ENCODE peak calls at places on chromosomes 7 and 10, in eight cellular contexts. L is hepatocyte, Y is sigmoid colon, U is IMR-90, F is fibroblast of lung, S is cardiac muscle cell, W is mammary epithelial cell, Z is A673. A is an unnamed sample. For H3K4me1, the result is how much of the 10 kb centered on the place peaks cover.

GRCh38 chr10:124999433-125000365 is 57.8 kb downstream of the ZRANB1 start:
- DNase-seq in S (peak), U (peak), Y (no peak), W (no peak), Z (no peak), F (peak), L (no peak), A (no peak)

GRCh38 chr10:124339951-124340760 is 78.6 kb downstream of the OAT start:
- DNase-seq in L (peak), Y (no peak), S (peak), W (peak), U (peak), Z (no peak), F (peak), A (no peak)

GRCh38 chr10:95350830-95351228 is 60.0 kb upstream of the PDLIM1 start:
- DNase-seq in Y (no peak), U (no peak), S (no peak), W (peak), Z (no peak), F (no peak), L (no peak), A (no peak)

GRCh38 chr7:7304705-7305475 is 122.5 kb downstream of the C1GALT1 start:
- DNase-seq in F (no peak), S (no peak), Z (no peak), L (peak), U (no peak), W (peak), Y (no peak), A (peak)

GRCh38 chr10:59057350-59057749 is 119.1 kb upstream of the PHYHIPL start:
- DNase-seq in S (peak), W (no peak), Z (no peak), Y (no peak), F (no peak), L (no peak), U (no peak), A (no peak)

GRCh38 chr7:82567841-82568240 is 124.3 kb upstream of the CACNA2D1 start:
- DNase-seq in Y (no peak), Z (no peak), F (no peak), S (no peak), W (no peak), L (no peak), U (no peak), A (no peak)

GRCh38 chr7:108246227-108246837 is 116.2 kb upstream of the LAMB4 start:
- DNase-seq in S (peak), W (peak), Z (no peak), U (peak), L (peak), F (peak), Y (no peak), A (peak)

GRCh38 chr7:14596421-14596820 is 306.1 kb downstream of the DGKB start:
- DNase-seq in S (no peak), L (no peak), U (peak), W (peak), Z (no peak), Y (no peak), F (peak), A (no peak)

GRCh38 chr10:93813507-93814465 is 56.0 kb downstream of the LGI1 start:
- DNase-seq in W (peak), Y (no peak), Z (peak), U (peak), L (peak), F (peak), S (peak), A (peak)

GRCh38 chr10:103618575-103619423 is 125.3 kb downstream of the NEURL1 start:
- DNase-seq in W (no peak), U (no peak), L (no peak), F (peak), Y (peak), Z (no peak), S (peak), A (no peak)

GRCh38 chr10:4181075-4181474 is 396.1 kb upstream of the KLF6 start:
- DNase-seq in S (no peak), W (no peak), F (no peak), Y (no peak), Z (no peak), L (no peak), U (no peak), A (no peak)

GRCh38 chr10:5434017-5434753 is 21.8 kb downstream of the NET1 start:
- DNase-seq in W (peak), L (peak), S (peak), F (peak), U (peak), Y (no peak), Z (peak), A (peak)

GRCh38 chr10:94402204-94403033 is at the start of gene TBC1D12:
- DNase-seq in S (peak), Z (peak), L (peak), F (peak), U (peak), W (peak), Y (peak), A (peak)

GRCh38 chr7:37000514-37000913 is 276.2 kb upstream of the AOAH start:
- DNase-seq in U (no peak), W (no peak), Z (no peak), L (no peak), F (no peak), Y (no peak), S (no peak), A (no peak)

GRCh38 chr7:909358-910329 is 33.3 kb downstream of the GET4 start:
- DNase-seq in U (peak), W (no peak), S (peak), Z (no peak), L (peak), F (peak), Y (peak), A (peak)

GRCh38 chr7:51013218-51013786 is 230.6 kb upstream of the GRB10 start:
- DNase-seq in W (no peak), S (peak), U (no peak), Y (no peak), L (no peak), F (no peak), Z (no peak), A (no peak)

GRCh38 chr10:9015005-9015404 is 960.5 kb downstream of the GATA3 start:
- DNase-seq in W (peak), U (no peak), F (peak), L (no peak), Z (peak), Y (no peak), S (peak), A (no peak)

GRCh38 chr7:96599288-96599936 is 110.2 kb downstream of the SEM1 start:
- DNase-seq in F (no peak), U (no peak), W (no peak), Y (no peak), L (no peak), S (no peak), Z (no peak), A (no peak)

GRCh38 chr10:132563485-132564248 is 26.1 kb downstream of the INPP5A start:
- DNase-seq in Y (peak), U (no peak), Z (no peak), S (no peak), L (no peak), W (no peak), F (peak), A (no peak)

GRCh38 chr10:20274580-20274979 is 458.3 kb downstream of the PLXDC2 start:
- DNase-seq in S (peak), W (peak), Z (no peak), F (no peak), L (no peak), Y (no peak), U (no peak), A (no peak)

GRCh38 chr10:20369863-20370736 is 527.0 kb downstream of the NEBL start:
- DNase-seq in U (no peak), W (no peak), Z (peak), L (no peak), F (no peak), Y (no peak), S (no peak), A (peak)

GRCh38 chr7:22485189-22485588 is 14.8 kb downstream of the STEAP1B start:
- DNase-seq in Y (no peak), S (peak), L (no peak), U (peak), W (peak), F (peak), Z (no peak), A (no peak)

GRCh38 chr10:102629661-102630614 is 14.3 kb upstream of the TRIM8 start:
- DNase-seq in L (peak), S (peak), Y (peak), W (peak), U (peak), F (peak), Z (no peak), A (no peak)

GRCh38 chr10:96334888-96335526 is 23.8 kb downstream of the OPALIN start:
- DNase-seq in Z (peak), Y (no peak), U (peak), L (peak), F (peak), S (peak), W (peak), A (peak)

GRCh38 chr10:94293344-94293743 is 69.4 kb downstream of the NOC3L start:
- DNase-seq in S (peak), W (no peak), L (peak), U (no peak), F (no peak), Y (peak), Z (peak), A (no peak)

GRCh38 chr10:124725171-124725631 is 19.0 kb downstream of the FAM53B start:
- DNase-seq in S (no peak), L (no peak), F (no peak), U (no peak), Z (no peak), W (no peak), Y (peak), A (no peak)

GRCh38 chr7:98935811-98936210 is 57.5 kb downstream of the TRRAP start:
- DNase-seq in S (no peak), Z (peak), U (peak), W (no peak), Y (no peak), F (peak), L (no peak), A (no peak)

GRCh38 chr10:37700886-37701780 is 156.3 kb downstream of the ZNF248 start:
- DNase-seq in Z (no peak), L (no peak), U (no peak), Y (no peak), W (no peak), S (no peak), F (no peak), A (no peak)

GRCh38 chr10:516766-517165 is 172.7 kb downstream of the DIP2C start:
- DNase-seq in W (no peak), S (no peak), F (no peak), L (no peak), U (no peak), Y (peak), Z (no peak), A (no peak)

GRCh38 chr7:92615861-92616260 is 25.7 kb upstream of the FAM133B start:
- DNase-seq in W (no peak), Y (no peak), S (no peak), U (no peak), Z (peak), F (no peak), L (no peak), A (no peak)

GRCh38 chr7:49023345-49024330 is 99.3 kb downstream of the CDC14C start:
- DNase-seq in Z (no peak), W (no peak), F (peak), U (no peak), S (no peak), L (no peak), Y (no peak), A (no peak)

GRCh38 chr10:3258291-3258848 is 85.8 kb upstream of the PITRM1 start:
- DNase-seq in W (no peak), Z (no peak), Y (peak), S (peak), U (no peak), F (no peak), L (no peak), A (no peak)

GRCh38 chr7:100629117-100629711 is 12.1 kb downstream of the TFR2 start:
- DNase-seq in Y (no peak), L (no peak), F (no peak), U (no peak), S (peak), Z (peak), W (no peak), A (no peak)

GRCh38 chr7:100623951-100624824 is 11.8 kb downstream of the MOSPD3 start:
- DNase-seq in Y (no peak), W (no peak), L (no peak), U (no peak), Z (no peak), S (no peak), F (no peak), A (no peak)

GRCh38 chr7:100627238-100627549 is 14.2 kb downstream of the TFR2 start:
- DNase-seq in S (no peak), U (no peak), W (no peak), Y (no peak), F (no peak), L (no peak), Z (no peak), A (no peak)

GRCh38 chr7:100626530-100627237 is 14.3 kb downstream of the MOSPD3 start:
- DNase-seq in S (peak), U (peak), L (peak), Z (peak), W (peak), F (peak), Y (peak), A (peak)

GRCh38 chr7:100626055-100626454 is 13.7 kb downstream of the MOSPD3 start:
- DNase-seq in S (no peak), F (no peak), L (no peak), Z (no peak), U (no peak), W (no peak), Y (no peak), A (no peak)
- H3K27ac ChIP-seq in S (no peak), F (no peak), L (no peak), Z (no peak), U (no peak), W (no peak), Y (no peak), A (no peak)

DNA sequence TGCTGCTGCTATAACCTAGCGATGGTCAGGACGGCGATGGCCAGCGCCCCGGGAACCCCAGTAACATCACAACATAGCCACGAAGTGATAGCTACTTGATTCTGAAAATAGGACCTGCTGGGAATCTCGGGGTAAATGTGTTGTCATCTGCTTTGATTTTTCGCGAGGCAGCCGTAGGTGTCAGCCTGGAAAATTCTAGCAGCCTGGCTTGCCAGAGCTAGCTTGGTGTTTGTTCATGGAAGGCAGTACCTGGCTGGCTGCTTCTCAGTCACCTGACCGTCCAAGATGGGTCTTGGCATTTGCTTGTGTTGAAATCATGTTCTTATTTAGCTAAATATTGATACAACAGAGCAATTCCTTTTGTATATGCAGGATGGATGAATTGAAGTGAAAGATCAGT is 82.4 kb upstream of the BTBD16 start:
- DNase-seq in S (no peak), U (no peak), Y (no peak), Z (no peak), F (no peak), W (no peak), L (no peak), A (no peak)
- H3K4me1 ChIP-seq in S (under half), U (under half), Y (half or more), Z (under half), F (under half), W (under half), L (under half), A (under half)

DNA sequence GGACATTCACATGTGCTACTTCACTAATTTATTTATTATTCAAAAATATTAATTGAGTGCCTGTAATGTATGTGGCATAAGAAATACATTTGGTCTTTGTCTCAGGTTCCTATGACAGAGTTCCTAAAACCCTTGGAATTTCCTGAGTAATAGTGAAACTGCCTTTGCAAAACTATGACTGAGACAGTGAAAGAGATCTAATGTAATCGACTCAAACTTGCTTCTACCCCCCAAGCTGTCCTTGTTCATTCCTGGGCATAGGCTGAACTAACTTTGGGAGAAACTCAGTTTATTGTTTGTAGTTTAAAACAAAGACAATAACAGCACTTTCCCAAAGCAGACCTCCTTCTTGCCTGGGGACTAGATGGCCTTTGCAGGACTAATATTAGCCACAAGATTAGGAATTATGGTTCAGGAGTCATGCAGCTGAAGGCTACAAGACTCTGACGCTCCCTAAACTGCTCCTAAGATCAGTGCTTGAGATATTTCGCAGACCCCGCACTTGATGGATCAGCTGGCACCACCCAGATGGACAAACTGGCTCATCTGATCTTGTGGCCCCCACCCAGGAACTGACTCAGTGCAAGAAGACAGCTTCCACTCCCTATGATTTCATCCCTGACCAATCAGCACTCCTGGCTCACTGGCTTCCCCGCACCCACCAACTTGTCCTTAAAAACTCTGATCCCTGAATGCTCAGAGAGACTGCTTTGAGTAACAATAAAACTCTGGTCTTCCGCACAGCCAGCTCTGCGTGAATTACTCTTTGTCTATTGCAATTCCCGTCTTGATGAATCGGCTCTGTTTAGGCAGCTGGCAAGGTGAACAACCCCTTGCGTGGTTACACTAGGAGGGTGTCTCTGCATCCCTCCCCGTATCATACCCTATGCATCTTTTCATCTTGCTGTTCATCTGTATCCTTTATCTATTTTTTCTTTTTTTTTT is 27.0 kb upstream of the NRBF2 start:
- DNase-seq in U (peak), L (no peak), W (peak), Y (no peak), F (peak), S (peak), Z (no peak), A (no peak)
- H3K4me3 ChIP-seq in U (no peak), L (no peak), W (no peak), Y (no peak), F (no peak), S (no peak), Z (no peak), A (no peak)

GRCh38 chr10:43354325-43354635 is 17.2 kb upstream of the FXYD4 start:
- DNase-seq in Y (no peak), W (no peak), Z (no peak), U (no peak), F (no peak), S (no peak), L (no peak), A (no peak)
- H3K27ac ChIP-seq in Y (no peak), W (no peak), Z (no peak), U (no peak), F (no peak), S (no peak), L (no peak), A (no peak)

GRCh38 chr7:151057737-151057988 is at the start of gene CDK5:
- DNase-seq in W (no peak), S (no peak), Y (no peak), Z (no peak), F (no peak), U (no peak), L (no peak), A (no peak)
- H3K4me1 ChIP-seq in W (under half), S (under half), Y (half or more), Z (under half), F (under half), U (under half), L (under half), A (under half)

GRCh38 chr10:126906704-126907422 is 1.6 kb downstream of the DOCK1 start:
- DNase-seq in W (no peak), U (no peak), S (no peak), L (no peak), Y (no peak), Z (no peak), F (no peak), A (no peak)

GRCh38 chr10:126907423-126907970 is 2.3 kb downstream of the DOCK1 start:
- DNase-seq in S (no peak), L (no peak), F (no peak), W (no peak), Y (no peak), Z (no peak), U (no peak), A (no peak)

GRCh38 chr10:126904493-126904806 is 778 bp upstream of the DOCK1 start:
- DNase-seq in W (no peak), L (no peak), U (no peak), S (no peak), Z (no peak), Y (no peak), F (peak), A (no peak)

GRCh38 chr10:126904807-126905686 is at the start of gene DOCK1:
- DNase-seq in W (peak), S (peak), F (peak), Z (peak), Y (peak), U (peak), L (peak), A (peak)

GRCh38 chr10:126905776-126906703 is 812 bp downstream of the DOCK1 start:
- DNase-seq in L (peak), Z (peak), W (no peak), U (peak), F (peak), S (peak), Y (peak), A (peak)
- H3K4me3 ChIP-seq in L (peak), Z (peak), W (peak), U (peak), F (peak), S (peak), Y (peak), A (peak)

GRCh38 chr7:117872565-117873055 is 631 bp downstream of the CTTNBP2 start:
- DNase-seq in L (peak), W (no peak), Z (peak), U (no peak), Y (peak), F (peak), S (no peak), A (peak)
- H3K27ac ChIP-seq in L (peak), W (no peak), Z (peak), U (peak), Y (peak), F (peak), S (peak), A (no peak)

DNA sequence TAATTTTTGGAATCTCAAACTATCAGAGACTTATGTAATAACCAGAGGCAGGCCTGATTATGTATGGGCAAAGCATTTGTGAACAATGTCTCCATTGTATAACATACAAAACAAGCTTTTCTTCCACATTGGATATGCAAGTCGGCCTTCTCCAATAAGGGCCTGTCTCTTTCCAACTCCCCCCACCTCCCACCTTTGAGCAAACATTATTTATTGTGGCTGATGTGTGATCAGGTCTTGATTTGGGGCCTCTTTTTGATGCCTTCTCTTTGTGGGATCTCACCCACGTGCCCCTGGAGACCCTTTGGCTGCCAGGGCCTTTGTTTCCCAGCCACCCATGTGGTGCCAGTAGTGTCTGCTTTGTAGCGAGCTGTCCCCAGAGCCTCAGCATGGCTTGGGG is 53.0 kb downstream of the TCF7L2 start:
- DNase-seq in W (no peak), L (no peak), Y (no peak), Z (no peak), U (no peak), F (no peak), S (no peak), A (no peak)
- H3K4me1 ChIP-seq in W (under half), L (half or more), Y (half or more), Z (under half), U (under half), F (under half), S (half or more), A (under half)

DNA sequence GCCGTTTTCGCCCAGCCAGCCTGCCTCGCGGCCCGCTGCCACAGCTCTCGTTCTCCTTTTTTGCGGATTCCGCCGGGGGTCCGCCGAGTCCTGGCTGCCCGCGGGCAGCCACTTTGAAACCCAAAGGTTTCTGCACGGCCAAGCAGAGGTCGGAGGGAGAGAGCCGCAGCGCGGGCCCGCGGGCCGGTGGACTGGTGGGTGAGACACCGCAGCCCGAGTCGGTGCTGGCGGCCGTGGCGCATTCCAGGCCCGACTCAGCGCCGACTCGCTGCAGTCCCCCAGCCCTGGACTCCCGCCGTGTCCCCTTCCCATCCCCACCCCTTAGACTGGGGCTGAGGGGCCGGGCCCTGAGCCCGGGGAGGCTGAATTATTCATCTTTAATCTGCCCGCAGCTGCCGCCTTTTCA is 2.4 kb downstream of the PAX2 start:
- DNase-seq in Z (no peak), Y (no peak), W (no peak), F (no peak), U (no peak), S (no peak), L (no peak), A (no peak)
- H3K4me3 ChIP-seq in Z (no peak), Y (no peak), W (no peak), F (no peak), U (no peak), S (no peak), L (no peak), A (no peak)

A was measured in small intestine.